ENCODE peak calls at places on chromosomes 13 and 19, in ten cellular contexts. J, D, M, G, S, Z, L, Q, N and F are unnamed samples.
A peak's percentile ranks its signal among the peaks of the same experiment; 100 is the strongest.

GRCh38 chr13:51534075-51534817 is 50.0 kb upstream of the WDFY2 start:
- DNase-seq in L (no peak), N (no peak), G (peak; percentile 80), D (peak; percentile 19), M (no peak), S (peak; percentile 32), Q (peak; percentile 21), Z (no peak), J (no peak), F (no peak)

GRCh38 chr19:2661615-2662014 is 40.9 kb downstream of the GNG7 start:
- DNase-seq in L (no peak), M (peak; percentile 46), D (no peak), G (no peak), Q (no peak), J (no peak), S (no peak), Z (no peak), N (peak; percentile 24), F (no peak)

GRCh38 chr13:30868806-30869470 is 37.1 kb upstream of the MEDAG start:
- DNase-seq in Q (no peak), S (no peak), L (no peak), D (no peak), J (no peak), G (no peak), N (peak; percentile 42), Z (no peak), M (no peak), F (no peak)

GRCh38 chr19:14603990-14604387 is 21.1 kb downstream of the CLEC17A start:
- DNase-seq in Z (no peak), M (no peak), N (no peak), Q (no peak), D (no peak), S (no peak), J (no peak), G (no peak), L (no peak), F (no peak)

GRCh38 chr13:84684804-84685203 is 802.5 kb upstream of the SLITRK1 start:
- DNase-seq in Z (no peak), G (no peak), S (no peak), D (no peak), Q (no peak), J (no peak), N (no peak), M (no peak), L (no peak), F (no peak)

GRCh38 chr19:50500060-50500752 is 10.8 kb downstream of the JOSD2 start:
- DNase-seq in J (peak; percentile 47), Z (no peak), N (no peak), L (peak; percentile 44), M (peak; percentile 44), D (no peak), G (peak; percentile 44), Q (peak; percentile 81), S (peak; percentile 83), F (no peak)

GRCh38 chr13:97548138-97548537 is 114.2 kb downstream of the RAP2A start:
- DNase-seq in J (no peak), S (no peak), D (no peak), M (no peak), G (no peak), Z (no peak), N (no peak), Q (no peak), L (no peak), F (no peak)

GRCh38 chr13:50326746-50327145 is 311.5 kb downstream of the KCNRG start:
- DNase-seq in G (no peak), D (no peak), S (no peak), J (no peak), L (no peak), N (no peak), Z (no peak), Q (no peak), M (no peak), F (no peak)

GRCh38 chr19:3899531-3900294 is 19.2 kb downstream of the ATCAY start:
- DNase-seq in G (no peak), J (no peak), N (no peak), L (no peak), Z (no peak), M (no peak), Q (no peak), D (peak; percentile 5), S (no peak), F (no peak)

GRCh38 chr19:40702337-40703012 is 12.0 kb upstream of the NUMBL start:
- DNase-seq in J (peak; percentile 72), M (peak; percentile 78), L (no peak), N (peak; percentile 57), D (no peak), Z (no peak), S (peak; percentile 66), G (no peak), Q (peak; percentile 59), F (no peak)

GRCh38 chr13:31000889-31001288 is 68.4 kb downstream of the TEX26 start:
- DNase-seq in L (no peak), N (no peak), J (no peak), Q (no peak), D (no peak), G (no peak), M (no peak), Z (no peak), S (no peak), F (no peak)

GRCh38 chr13:77891041-77891440 is 27.6 kb downstream of the EDNRB start:
- DNase-seq in M (no peak), D (no peak), S (no peak), Q (no peak), N (no peak), G (no peak), L (no peak), Z (no peak), J (no peak), F (no peak)

GRCh38 chr13:71864094-71864980 is 2.7 kb downstream of the DACH1 start:
- DNase-seq in S (peak; percentile 56), D (peak; percentile 11), J (peak; percentile 70), Q (peak; percentile 65), Z (peak; percentile 63), G (peak; percentile 66), L (peak; percentile 0), M (peak; percentile 73), N (no peak), F (peak; percentile 69)

GRCh38 chr13:45623516-45624090 is 8.1 kb upstream of the ERICH6B start:
- DNase-seq in D (no peak), L (no peak), J (no peak), N (peak; percentile 48), Q (no peak), M (no peak), Z (no peak), S (no peak), G (no peak), F (no peak)
- TF ChIP-seq CTCF in D (no peak), L (peak; percentile 28), J (peak; percentile 52), N (peak; percentile 48), Q (peak; percentile 21), M (no peak), Z (no peak), S (peak; percentile 57), G (peak; percentile 48), F (peak; percentile 56)

GRCh38 chr13:69524459-69525155 is 583.0 kb upstream of the ATXN8OS start:
- DNase-seq in N (no peak), J (no peak), G (no peak), D (no peak), Z (no peak), L (no peak), Q (no peak), S (no peak), M (no peak), F (no peak)
- TF ChIP-seq CTCF in N (no peak), J (peak; percentile 25), G (no peak), D (no peak), Z (no peak), L (no peak), Q (no peak), S (peak; percentile 11), M (no peak), F (peak; percentile 82)

DNA sequence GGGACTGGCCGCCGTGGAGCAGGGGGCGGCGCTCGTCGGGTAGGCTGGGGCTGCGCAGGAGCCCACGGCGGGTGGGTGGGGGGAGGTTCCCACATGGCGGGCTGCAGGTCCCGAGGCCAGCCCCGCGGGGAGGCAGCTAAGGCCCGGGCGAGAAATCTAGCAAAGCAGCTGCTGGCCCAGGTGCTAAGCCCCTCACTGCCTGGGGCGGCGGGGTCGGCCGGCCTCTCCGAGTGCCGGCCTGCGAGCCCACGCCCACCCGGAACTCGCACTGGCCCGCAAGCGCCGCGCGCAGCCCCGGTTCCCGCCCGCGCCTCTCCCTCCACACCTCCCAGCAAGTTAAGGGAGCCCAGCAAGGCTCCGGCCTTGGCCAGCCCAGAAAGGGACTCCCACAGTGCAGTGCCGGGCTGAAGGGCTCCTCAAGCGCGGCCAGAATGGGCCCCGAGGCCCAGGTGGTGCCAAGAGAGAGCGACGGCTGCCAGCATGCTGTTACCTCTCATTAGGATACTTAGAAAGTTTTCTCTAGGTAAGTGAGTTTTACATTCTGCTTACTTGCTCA is 1463.5 kb upstream of the MIR17HG start:
- DNase-seq in S (no peak), Q (peak; percentile 8), N (no peak), L (no peak), Z (no peak), G (no peak), D (no peak), M (no peak), J (no peak), F (no peak)
- TF ChIP-seq CTCF in S (no peak), Q (no peak), N (no peak), L (no peak), Z (no peak), G (no peak), D (no peak), M (no peak), J (no peak), F (no peak)

GRCh38 chr13:33025220-33025744 is 9.1 kb downstream of the KL start:
- DNase-seq in J (no peak), Q (no peak), S (no peak), D (no peak), M (peak; percentile 18), L (no peak), G (no peak), Z (no peak), N (no peak), F (no peak)

GRCh38 chr13:33031277-33031676 is 15.1 kb downstream of the KL start:
- DNase-seq in Z (no peak), Q (no peak), J (no peak), G (no peak), N (no peak), D (no peak), L (no peak), M (no peak), S (no peak), F (no peak)

GRCh38 chr13:33022986-33023385 is 6.8 kb downstream of the KL start:
- DNase-seq in M (no peak), Z (no peak), N (no peak), S (no peak), L (no peak), D (no peak), J (no peak), G (no peak), Q (no peak), F (no peak)

GRCh38 chr13:33032037-33032625 is 15.9 kb downstream of the KL start:
- DNase-seq in M (no peak), Q (no peak), L (no peak), S (peak; percentile 29), J (no peak), D (no peak), N (peak; percentile 54), Z (no peak), G (peak; percentile 68), F (no peak)

GRCh38 chr13:33026489-33027152 is 10.4 kb downstream of the KL start:
- DNase-seq in N (no peak), S (peak; percentile 34), L (no peak), D (no peak), G (no peak), M (no peak), Q (peak; percentile 39), J (no peak), Z (no peak), F (no peak)
- TF ChIP-seq CTCF in N (no peak), S (no peak), L (no peak), D (no peak), G (no peak), M (no peak), Q (no peak), J (no peak), Z (no peak), F (no peak)